ENCODE peak calls at places on chromosomes 2 and 18, in six cellular contexts. H is H1, X is K562, Z is HCT116, Y is GM12878, U is NT2/D1. B is an unnamed sample.

GRCh38 chr2:193141-193552 is 70.7 kb downstream of the SH3YL1 start:
- DNase-seq in H (no peak), X (no peak), Z (no peak), Y (peak), U (peak), B (no peak)

GRCh38 chr2:150626934-150627336 is 139.5 kb upstream of the RND3 start:
- DNase-seq in H (no peak), X (no peak), Z (no peak), Y (no peak), U (no peak), B (no peak)

GRCh38 chr2:36173760-36174362 is 181.7 kb upstream of the CRIM1 start:
- DNase-seq in H (no peak), X (no peak), Z (no peak), Y (no peak), U (no peak), B (peak)

GRCh38 chr2:157173740-157174184 is 83.7 kb upstream of the GALNT5 start:
- DNase-seq in H (no peak), X (no peak), Z (no peak), Y (no peak), U (no peak), B (no peak)

GRCh38 chr2:88837511-88838160 is 146.2 kb downstream of the RPIA start:
- DNase-seq in H (no peak), X (no peak), Z (no peak), Y (no peak), U (no peak), B (no peak)

GRCh38 chr2:72824224-72824842 is 1.5 kb downstream of the EXOC6B start:
- DNase-seq in H (no peak), X (peak), Z (peak), Y (no peak), U (no peak), B (no peak)

GRCh38 chr2:85468096-85468703 is 49.7 kb downstream of the SH2D6 start:
- DNase-seq in H (no peak), X (peak), Z (no peak), Y (no peak), U (no peak), B (peak)

GRCh38 chr2:152065945-152066344 is 32.9 kb downstream of the CACNB4 start:
- DNase-seq in H (no peak), X (no peak), Z (no peak), Y (no peak), U (no peak), B (no peak)

GRCh38 chr18:57959278-57959677 is 84.7 kb upstream of the NEDD4L start:
- DNase-seq in H (no peak), X (peak), Z (peak), Y (no peak), U (peak), B (peak)

GRCh38 chr18:55018602-55019001 is 59.3 kb upstream of the CCDC68 start:
- DNase-seq in H (no peak), X (no peak), Z (no peak), Y (no peak), U (no peak), B (no peak)
- TF ChIP-seq ZNF274 in H (no peak), X (no peak), Z (no peak), Y (no peak), U (no peak), B (no peak)

GRCh38 chr18:79609021-79609461 is 70.6 kb upstream of the CTDP1 start:
- DNase-seq in H (no peak), X (no peak), Z (no peak), Y (no peak), U (no peak), B (no peak)
- TF ChIP-seq ZNF274 in H (no peak), X (no peak), Z (no peak), Y (no peak), U (no peak), B (no peak)

GRCh38 chr2:200158586-200159365 is 147.7 kb upstream of the SPATS2L start:
- DNase-seq in H (no peak), X (no peak), Z (no peak), Y (no peak), U (no peak), B (no peak)

GRCh38 chr2:200159829-200160781 is 146.4 kb upstream of the SPATS2L start:
- DNase-seq in H (no peak), X (no peak), Z (no peak), Y (no peak), U (no peak), B (no peak)

GRCh38 chr2:200161458-200161857 is 145.0 kb upstream of the SPATS2L start:
- DNase-seq in H (no peak), X (no peak), Z (no peak), Y (no peak), U (no peak), B (no peak)

GRCh38 chr2:200156140-200156858 is 150.2 kb upstream of the SPATS2L start:
- DNase-seq in H (no peak), X (peak), Z (no peak), Y (no peak), U (no peak), B (peak)

GRCh38 chr2:200159366-200159720 is 147.2 kb upstream of the SPATS2L start:
- DNase-seq in H (no peak), X (no peak), Z (no peak), Y (no peak), U (no peak), B (no peak)
- TF ChIP-seq ZNF274 in H (no peak), X (no peak), Z (no peak), Y (no peak), U (no peak), B (no peak)

DNA sequence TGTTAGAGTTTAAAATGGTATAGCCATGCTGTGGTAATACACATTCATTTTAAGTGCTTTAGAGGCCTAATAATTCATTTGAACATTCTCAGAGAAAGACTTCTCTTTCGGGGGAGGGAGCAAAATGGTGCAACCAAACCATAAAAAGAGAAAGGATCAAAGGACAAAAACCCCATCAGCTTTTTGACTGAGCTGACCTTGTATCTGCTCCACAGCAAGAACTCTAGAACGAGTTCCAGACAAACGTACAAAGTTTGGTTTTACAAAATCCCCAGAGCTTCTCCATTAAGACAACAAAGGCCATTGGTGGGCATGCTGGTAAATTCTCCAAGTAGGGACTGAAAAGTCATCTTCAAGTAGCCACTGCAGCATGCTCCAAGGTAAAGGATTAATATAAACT is 200.1 kb downstream of the STK39 start:
- DNase-seq in H (no peak), X (no peak), Z (no peak), Y (no peak), U (no peak), B (peak)
- TF ChIP-seq ZNF274 in H (no peak), X (no peak), Z (no peak), Y (no peak), U (no peak), B (no peak)

GRCh38 chr2:98935111-98935770 is 784 bp downstream of the CRACDL start:
- DNase-seq in H (no peak), X (no peak), Z (no peak), Y (no peak), U (no peak), B (no peak)

GRCh38 chr2:98936917-98937351 is 909 bp upstream of the CRACDL start:
- DNase-seq in H (no peak), X (no peak), Z (no peak), Y (no peak), U (no peak), B (no peak)

GRCh38 chr2:98937906-98938305 is 1.9 kb upstream of the CRACDL start:
- DNase-seq in H (no peak), X (no peak), Z (no peak), Y (no peak), U (no peak), B (no peak)

GRCh38 chr2:98935777-98936132 is 270 bp downstream of the CRACDL start:
- DNase-seq in H (no peak), X (no peak), Z (no peak), Y (no peak), U (no peak), B (no peak)

GRCh38 chr2:98936133-98936916 is at the start of gene CRACDL:
- DNase-seq in H (no peak), X (no peak), Z (no peak), Y (no peak), U (no peak), B (no peak)
- TF ChIP-seq ZNF274 in H (no peak), X (no peak), Z (no peak), Y (no peak), U (no peak), B (no peak)

DNA sequence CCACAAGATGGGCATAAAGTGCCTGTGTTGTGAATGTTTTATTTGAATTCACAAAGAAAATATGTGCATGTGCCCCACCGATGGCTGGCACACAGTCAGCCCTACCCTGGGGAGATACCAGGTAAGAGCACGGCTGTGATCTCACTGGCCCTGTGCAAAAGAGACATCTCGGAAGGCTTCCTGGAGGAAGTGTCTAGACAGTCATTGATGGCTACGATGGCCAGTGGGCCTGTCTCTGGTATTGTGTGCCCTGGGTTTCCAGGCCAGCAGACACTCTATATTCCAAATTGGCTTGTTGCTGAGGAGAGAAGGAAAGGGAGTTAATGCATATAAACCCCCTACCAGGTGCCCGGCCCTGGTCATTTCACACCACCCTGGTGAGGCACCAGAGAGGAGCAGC is 211.7 kb downstream of the GLI2 start:
- DNase-seq in H (no peak), X (no peak), Z (no peak), Y (no peak), U (no peak), B (no peak)
- TF ChIP-seq ZNF274 in H (no peak), X (no peak), Z (no peak), Y (no peak), U (no peak), B (no peak)

GRCh38 chr18:67318651-67319050 is 197.9 kb downstream of the DSEL start:
- DNase-seq in H (no peak), X (no peak), Z (no peak), Y (no peak), U (no peak), B (no peak)
- TF ChIP-seq ZNF274 in H (no peak), X (no peak), Z (no peak), Y (no peak), U (no peak), B (no peak)

GRCh38 chr2:235849489-235849888 is 318.7 kb downstream of the GBX2 start:
- DNase-seq in H (no peak), X (no peak), Z (no peak), Y (no peak), U (no peak), B (no peak)

GRCh38 chr2:235847576-235847975 is 320.6 kb downstream of the GBX2 start:
- DNase-seq in H (no peak), X (no peak), Z (no peak), Y (no peak), U (no peak), B (no peak)

GRCh38 chr2:235850289-235850688 is 317.9 kb downstream of the GBX2 start:
- DNase-seq in H (no peak), X (no peak), Z (no peak), Y (no peak), U (no peak), B (no peak)

GRCh38 chr2:235845245-235845644 is 322.9 kb downstream of the GBX2 start:
- DNase-seq in H (no peak), X (no peak), Z (no peak), Y (no peak), U (no peak), B (no peak)

DNA sequence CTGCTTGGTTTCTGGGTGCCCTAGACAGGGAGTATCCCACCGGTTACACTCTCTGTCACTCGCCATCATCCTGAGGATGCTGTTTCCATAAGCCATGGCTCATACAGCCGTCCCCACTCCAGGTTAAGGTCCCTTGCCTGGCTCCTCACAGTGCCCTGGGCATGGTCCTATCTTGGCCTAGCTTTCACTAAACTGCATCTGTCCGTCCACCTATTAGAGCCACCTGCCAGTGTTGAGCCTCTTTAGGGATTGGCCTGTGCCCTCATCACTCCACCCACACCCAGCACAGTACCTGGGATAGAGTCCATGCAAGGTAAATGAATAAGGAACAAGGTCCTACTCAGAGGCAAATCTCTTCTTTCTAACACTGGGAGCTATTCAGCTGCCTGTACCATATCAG is 320.1 kb downstream of the GBX2 start:
- DNase-seq in H (no peak), X (no peak), Z (no peak), Y (no peak), U (no peak), B (no peak)
- TF ChIP-seq ZNF274 in H (no peak), X (no peak), Z (no peak), Y (no peak), U (no peak), B (no peak)

B was measured in HepG2.